ENCODE peak calls at places on chromosomes 6 and 20, in six cellular contexts. Q is Kasumi-1, I is COLO829, V is transverse colon, R is fibroblast of the aortic adventitia, N is sciatic nerve. H is an unnamed sample.

GRCh38 chr20:18524646-18525045 is 16.9 kb downstream of the SEC23B start:
- DNase-seq in Q (no peak), V (no peak), N (no peak), I (no peak), R (peak; percentile 60), H (no peak)

GRCh38 chr6:40763001-40763400 is 175.8 kb upstream of the LRFN2 start:
- DNase-seq in Q (no peak), R (no peak), N (no peak), V (peak; percentile 68), I (no peak), H (no peak)

GRCh38 chr6:31070711-31071197 is 41.6 kb downstream of the C6orf15 start:
- DNase-seq in R (peak; percentile 86), N (no peak), Q (peak; percentile 36), V (no peak), I (peak; percentile 61), H (peak; percentile 78)

GRCh38 chr6:12555267-12555666 is 161.3 kb upstream of the PHACTR1 start:
- DNase-seq in N (no peak), R (peak; percentile 87), V (no peak), Q (no peak), I (no peak), H (no peak)

GRCh38 chr20:63826753-63827152 is 4.3 kb downstream of the ZBTB46 start:
- DNase-seq in R (no peak), N (no peak), V (no peak), Q (no peak), I (no peak), H (no peak)

GRCh38 chr6:33787954-33788693 is 806 bp downstream of the LEMD2 start:
- DNase-seq in R (peak; percentile 75), V (peak; percentile 77), N (peak; percentile 84), Q (peak; percentile 85), I (peak; percentile 68), H (peak; percentile 76)

GRCh38 chr20:6576721-6577120 is 190.8 kb upstream of the BMP2 start:
- DNase-seq in Q (no peak), V (no peak), R (peak; percentile 81), I (no peak), N (no peak), H (no peak)

GRCh38 chr6:148451690-148452089 is 109.1 kb downstream of the SASH1 start:
- DNase-seq in R (no peak), N (no peak), I (no peak), V (peak; percentile 15), Q (no peak), H (no peak)

GRCh38 chr6:167762259-167762962 is 64.3 kb upstream of the AFDN start:
- DNase-seq in I (peak; percentile 87), N (no peak), Q (no peak), V (no peak), R (no peak), H (peak; percentile 74)

GRCh38 chr6:156131221-156131903 is 645.8 kb upstream of the ARID1B start:
- DNase-seq in N (no peak), Q (peak; percentile 65), R (no peak), V (peak; percentile 14), I (no peak), H (no peak)

GRCh38 chr20:461254-462198 is 807 bp downstream of the TBC1D20 start:
- DNase-seq in R (peak; percentile 35), I (peak; percentile 32), V (peak; percentile 57), N (peak; percentile 65), Q (peak; percentile 44), H (peak; percentile 35)

GRCh38 chr6:447381-448165 is 56.0 kb downstream of the IRF4 start:
- DNase-seq in Q (no peak), V (no peak), I (no peak), N (peak; percentile 48), R (no peak), H (no peak)

GRCh38 chr6:39347201-39347600 is 24.7 kb upstream of the KCNK16 start:
- DNase-seq in R (no peak), Q (no peak), N (no peak), I (no peak), V (no peak), H (no peak)

GRCh38 chr20:5835234-5835845 is 85.1 kb downstream of the SHLD1 start:
- DNase-seq in N (no peak), I (peak; percentile 90), R (peak; percentile 48), V (no peak), Q (no peak), H (peak; percentile 55)

GRCh38 chr20:40710608-40711007 is 21.6 kb upstream of the MAFB start:
- DNase-seq in R (no peak), I (no peak), N (no peak), Q (no peak), V (no peak), H (no peak)

GRCh38 chr6:168018664-168019063 is 21.2 kb downstream of the KIF25 start:
- DNase-seq in V (no peak), N (peak; percentile 50), R (no peak), I (no peak), Q (no peak), H (no peak)

GRCh38 chr6:24982231-24982630 is 46.5 kb upstream of the RIPOR2 start:
- DNase-seq in R (peak; percentile 17), Q (no peak), V (no peak), N (no peak), I (peak; percentile 35), H (peak; percentile 9)

GRCh38 chr20:58710481-58711265 is 18.1 kb downstream of the NPEPL1 start:
- DNase-seq in I (no peak), V (peak; percentile 3), N (peak; percentile 53), Q (no peak), R (no peak), H (no peak)

GRCh38 chr6:36615018-36615761 is 21.0 kb downstream of the SRSF3 start:
- DNase-seq in V (no peak), R (peak; percentile 81), N (peak; percentile 57), Q (peak; percentile 72), I (peak; percentile 85), H (peak; percentile 73)

GRCh38 chr6:4571011-4571410 is 205.2 kb upstream of the CDYL start:
- DNase-seq in R (no peak), V (no peak), Q (no peak), N (no peak), I (no peak), H (no peak)

GRCh38 chr6:137218473-137218916 is 690 bp downstream of the IFNGR1 start:
- DNase-seq in V (peak; percentile 52), Q (peak; percentile 43), I (peak; percentile 24), N (no peak), R (peak; percentile 35), H (peak; percentile 62)

GRCh38 chr6:128515550-128516513 is 4.6 kb downstream of the PTPRK start:
- DNase-seq in I (no peak), R (peak; percentile 72), N (no peak), Q (no peak), V (no peak), H (no peak)

GRCh38 chr20:25629816-25630499 is 6.1 kb upstream of the NANP start:
- DNase-seq in Q (no peak), N (no peak), V (no peak), R (no peak), I (no peak), H (no peak)

GRCh38 chr20:35319206-35320197 is 27.3 kb upstream of the FAM83C start:
- DNase-seq in N (no peak), V (no peak), I (no peak), Q (no peak), R (peak; percentile 43), H (no peak)

GRCh38 chr20:21259346-21259745 is 43.8 kb upstream of the XRN2 start:
- DNase-seq in Q (no peak), N (no peak), I (no peak), R (no peak), V (no peak), H (peak; percentile 54)

GRCh38 chr6:23350752-23351453 is 775.1 kb upstream of the NRSN1 start:
- DNase-seq in N (no peak), V (no peak), R (no peak), I (no peak), Q (no peak), H (no peak)

GRCh38 chr20:59589051-59589450 is 15.3 kb upstream of the PHACTR3 start:
- DNase-seq in V (no peak), Q (no peak), N (no peak), I (no peak), R (no peak), H (no peak)

GRCh38 chr20:15739056-15739455 is 834.2 kb downstream of the KIF16B start:
- DNase-seq in R (no peak), I (no peak), N (no peak), V (no peak), Q (no peak), H (no peak)

GRCh38 chr6:145758086-145758485 is 22.8 kb upstream of the EPM2A start:
- DNase-seq in V (no peak), I (no peak), N (no peak), R (no peak), Q (no peak), H (no peak)

GRCh38 chr20:44909872-44910689 is at the start of gene PABPC1L:
- DNase-seq in Q (peak; percentile 75), I (peak; percentile 48), V (peak; percentile 80), R (peak; percentile 50), N (peak; percentile 70), H (peak; percentile 76)

GRCh38 chr6:8074213-8074612 is 10.0 kb upstream of the BLOC1S5 start:
- DNase-seq in N (no peak), V (no peak), R (peak; percentile 77), I (no peak), Q (no peak), H (no peak)

GRCh38 chr6:68761985-68762384 is 126.9 kb downstream of the ADGRB3 start:
- DNase-seq in R (no peak), N (no peak), Q (no peak), I (no peak), V (no peak), H (no peak)

GRCh38 chr20:59458645-59459044 is 145.7 kb upstream of the PHACTR3 start:
- DNase-seq in I (no peak), R (no peak), V (no peak), Q (no peak), N (no peak), H (peak; percentile 47)

GRCh38 chr6:82138075-82138791 is 109.3 kb downstream of the IBTK start:
- DNase-seq in Q (no peak), I (peak; percentile 82), N (no peak), R (no peak), V (no peak), H (peak; percentile 78)

GRCh38 chr20:35560541-35560940 is 18.7 kb downstream of the ERGIC3 start:
- DNase-seq in I (no peak), V (no peak), N (no peak), Q (no peak), R (no peak), H (no peak)

GRCh38 chr6:40713002-40713719 is 126.0 kb upstream of the LRFN2 start:
- DNase-seq in I (no peak), V (no peak), R (no peak), N (no peak), Q (no peak), H (no peak)

GRCh38 chr20:46284028-46284427 is 24.3 kb downstream of the CDH22 start:
- DNase-seq in I (no peak), Q (no peak), R (no peak), V (no peak), N (no peak), H (no peak)